ENCODE peak calls at places on chromosome 19, in four cellular contexts. K is tibial nerve; U is glutamatergic neuron; T is activated CD8-positive, alpha-beta T cell treated with anti-CD3 and anti-CD28 coated beads, Interleukin-2, amount 10 ng/mL, durations not matched to agents 7 days and 5 days. J is an unnamed sample.

GRCh38 chr19:4673216-4673615 is 3.1 kb upstream of the MYDGF start:
- DNase-seq in U (no peak), T (no peak), K (no peak), J (no peak)

GRCh38 chr19:45852145-45852750 is 10.7 kb downstream of the SYMPK start:
- DNase-seq in T (no peak), U (no peak), K (no peak), J (no peak)

GRCh38 chr19:57887195-57887941 is 1.5 kb downstream of the ZNF814 start:
- DNase-seq in T (no peak), K (no peak), U (no peak), J (no peak)

GRCh38 chr19:12763100-12763499 is 11.5 kb downstream of the BEST2 start:
- DNase-seq in T (no peak), U (no peak), K (no peak), J (no peak)

GRCh38 chr19:2231621-2232221 is 4.4 kb downstream of the PLEKHJ1 start:
- DNase-seq in T (no peak), U (peak; percentile 39), K (no peak), J (no peak)

GRCh38 chr19:17720487-17720839 is 1.2 kb downstream of the MAP1S start:
- DNase-seq in T (no peak), K (no peak), U (no peak), J (no peak)

GRCh38 chr19:7641288-7642276 is 4.7 kb downstream of the STXBP2 start:
- DNase-seq in K (no peak), T (no peak), U (no peak), J (no peak)

GRCh38 chr19:43316591-43317319 is 36.7 kb upstream of the CD177 start:
- DNase-seq in T (no peak), U (no peak), K (no peak), J (no peak)

GRCh38 chr19:44664976-44665375 is 6.3 kb upstream of the CEACAM19 start:
- DNase-seq in T (no peak), K (no peak), U (no peak), J (no peak)

GRCh38 chr19:22882797-22883196 is 50.7 kb downstream of the ZNF723 start:
- DNase-seq in T (no peak), U (no peak), K (peak; percentile 9), J (no peak)

GRCh38 chr19:49676690-49677231 is 310 bp upstream of the PRMT1 start:
- DNase-seq in U (peak; percentile 98), T (peak; percentile 99), K (peak; percentile 100), J (peak; percentile 100)

GRCh38 chr19:3034845-3035541 is 5.9 kb upstream of the TLE2 start:
- DNase-seq in T (peak; percentile 68), U (no peak), K (peak; percentile 41), J (no peak)

J was measured in lower leg skin.